ENCODE peak calls at places on chromosome 3, in five cellular contexts. J is cardiac fibroblast, O is colonic mucosa, U is H9, H is foreskin fibroblast. C is an unnamed sample.

GRCh38 chr3:104273046-104273649 is 1093.6 kb upstream of the ALCAM start:
- DNase-seq in O (no peak), J (peak; percentile 52), H (peak; percentile 24), U (no peak), C (no peak)

GRCh38 chr3:13254028-13254951 is 165.8 kb downstream of the NUP210 start:
- DNase-seq in J (no peak), O (no peak), U (no peak), H (no peak), C (no peak)

GRCh38 chr3:196422976-196423781 is 9.0 kb downstream of the UBXN7 start:
- DNase-seq in J (peak; percentile 40), H (no peak), U (no peak), O (peak; percentile 20), C (no peak)

GRCh38 chr3:5428607-5429516 is 241.4 kb downstream of the EDEM1 start:
- DNase-seq in J (no peak), U (no peak), O (no peak), H (no peak), C (peak; percentile 90)

GRCh38 chr3:59866076-59866475 is 816.3 kb upstream of the CFAP20DC start:
- DNase-seq in O (no peak), U (no peak), J (no peak), H (peak; percentile 2), C (no peak)

GRCh38 chr3:188772886-188773285 is 398.9 kb upstream of the TPRG1 start:
- DNase-seq in O (no peak), H (peak; percentile 80), J (peak; percentile 79), U (no peak), C (peak; percentile 50)

GRCh38 chr3:122077293-122078234 is 22.4 kb downstream of the CD86 start:
- DNase-seq in H (no peak), J (no peak), O (no peak), U (no peak), C (no peak)

GRCh38 chr3:58874248-58874741 is 175.5 kb downstream of the CFAP20DC start:
- DNase-seq in J (no peak), H (no peak), U (no peak), O (no peak), C (no peak)

GRCh38 chr3:152128356-152128755 is 140.4 kb upstream of the MBNL1 start:
- DNase-seq in O (no peak), H (peak; percentile 35), U (no peak), J (no peak), C (no peak)

GRCh38 chr3:138118863-138119766 is 3.7 kb upstream of the DZIP1L start:
- DNase-seq in J (peak; percentile 81), O (peak; percentile 75), U (peak; percentile 92), H (peak; percentile 86), C (no peak)

GRCh38 chr3:196654691-196655090 is 15.2 kb downstream of the NRROS start:
- DNase-seq in O (no peak), H (peak; percentile 52), U (no peak), J (peak; percentile 25), C (no peak)

GRCh38 chr3:185420762-185421161 is 57.8 kb downstream of the MAP3K13 start:
- DNase-seq in H (peak; percentile 11), J (peak; percentile 70), U (no peak), O (peak; percentile 82), C (peak; percentile 87)

GRCh38 chr3:71875461-71875947 is 90.6 kb upstream of the PROK2 start:
- DNase-seq in J (peak; percentile 74), O (peak; percentile 77), U (peak; percentile 94), H (peak; percentile 88), C (peak; percentile 92)

GRCh38 chr3:67415504-67415903 is 238.9 kb downstream of the SUCLG2 start:
- DNase-seq in H (peak; percentile 80), J (peak; percentile 10), U (no peak), O (no peak), C (no peak)

GRCh38 chr3:24640330-24640877 is 145.8 kb upstream of the THRB start:
- DNase-seq in O (peak; percentile 27), J (peak; percentile 69), U (no peak), H (peak; percentile 79), C (no peak)

GRCh38 chr3:160413613-160414248 is 14.3 kb downstream of the SMC4 start:
- DNase-seq in O (peak; percentile 64), H (peak; percentile 86), J (peak; percentile 90), U (peak; percentile 68), C (no peak)

GRCh38 chr3:13113346-13114335 is 40.4 kb upstream of the IQSEC1 start:
- DNase-seq in O (no peak), U (no peak), J (no peak), H (no peak), C (no peak)

GRCh38 chr3:25153561-25153960 is 274.5 kb upstream of the RARB start:
- DNase-seq in U (no peak), H (no peak), O (no peak), J (no peak), C (no peak)

GRCh38 chr3:185979721-185980121 is 41.9 kb upstream of the TRA2B start:
- DNase-seq in U (no peak), J (peak; percentile 50), O (no peak), H (no peak), C (no peak)

DNA sequence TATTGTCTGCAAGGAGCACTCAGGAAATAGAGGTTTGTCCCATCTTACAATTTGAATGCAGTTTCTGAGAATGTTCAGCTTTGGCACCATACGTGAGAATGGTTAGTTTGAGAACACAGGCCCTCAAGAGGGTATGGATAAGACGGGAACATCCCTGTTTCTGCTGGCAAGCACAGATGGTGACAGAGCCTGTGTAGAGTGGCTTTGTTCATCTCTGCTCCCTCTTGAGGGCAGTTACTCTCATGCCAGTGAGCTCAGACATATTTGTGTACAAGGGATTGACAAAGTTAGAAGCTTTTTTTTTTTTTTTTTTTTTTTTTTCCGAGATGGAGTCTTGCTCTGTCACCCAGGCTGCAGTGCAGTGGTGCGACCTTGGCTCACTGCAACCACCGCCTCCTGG is 71.5 kb upstream of the FILIP1L start:
- DNase-seq in U (no peak), O (no peak), H (no peak), J (no peak), C (no peak)
- TF ChIP-seq CTCF in U (no peak), O (no peak), H (no peak), J (no peak), C (no peak)

GRCh38 chr3:64316971-64317370 is 91.7 kb upstream of the PRICKLE2 start:
- DNase-seq in H (peak; percentile 38), U (no peak), J (no peak), O (no peak), C (no peak)

GRCh38 chr3:64318670-64319271 is 93.5 kb upstream of the PRICKLE2 start:
- DNase-seq in J (peak; percentile 31), H (no peak), O (no peak), U (peak; percentile 34), C (peak; percentile 53)

GRCh38 chr3:64321747-64322146 is 96.5 kb upstream of the PRICKLE2 start:
- DNase-seq in H (peak; percentile 89), O (no peak), J (peak; percentile 73), U (peak; percentile 33), C (peak; percentile 68)

DNA sequence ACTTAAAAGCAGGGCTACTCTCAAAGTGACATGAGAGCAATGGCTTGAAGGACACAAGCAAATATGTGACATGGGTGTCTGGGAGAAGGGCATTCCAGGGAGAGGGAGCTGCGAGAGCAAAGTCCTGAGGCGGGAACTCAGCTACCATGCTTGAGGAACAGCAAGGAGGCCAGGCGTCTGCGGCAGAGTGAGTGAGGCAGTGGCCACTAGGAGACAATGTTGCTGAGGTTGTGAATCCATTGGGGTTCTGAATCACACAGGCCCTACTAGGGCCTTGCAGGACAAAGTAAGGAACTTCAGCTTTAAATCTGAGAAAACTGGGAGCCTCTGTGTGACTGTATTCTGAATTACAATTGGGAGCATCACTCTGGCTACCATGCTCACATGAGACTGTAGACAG is 94.1 kb upstream of the PRICKLE2 start:
- DNase-seq in O (no peak), U (peak; percentile 84), J (no peak), H (no peak), C (peak; percentile 53)
- TF ChIP-seq CTCF in O (no peak), U (peak; percentile 65), J (no peak), H (no peak), C (no peak)

DNA sequence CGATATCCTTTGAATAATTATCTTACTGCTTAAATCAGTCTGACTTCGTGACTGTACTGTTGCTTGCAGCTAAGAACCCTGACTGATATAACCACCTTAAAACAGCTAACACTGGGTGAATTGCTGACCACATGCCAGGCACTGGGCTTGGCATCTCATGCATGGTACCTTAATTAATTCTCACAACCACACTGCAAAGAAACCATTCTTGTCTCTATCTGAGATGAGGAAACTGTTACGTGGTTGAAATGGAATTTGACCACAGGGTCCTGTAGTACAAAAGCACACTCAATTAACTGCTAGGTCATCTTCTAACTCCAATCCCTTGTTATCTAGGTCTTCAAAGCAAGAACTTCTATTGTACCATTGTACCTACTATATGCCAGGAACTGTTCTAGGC is 92.7 kb upstream of the PRICKLE2 start:
- DNase-seq in O (no peak), H (no peak), J (peak; percentile 17), U (no peak), C (peak; percentile 68)
- TF ChIP-seq CTCF in O (no peak), H (no peak), J (no peak), U (no peak), C (no peak)

DNA sequence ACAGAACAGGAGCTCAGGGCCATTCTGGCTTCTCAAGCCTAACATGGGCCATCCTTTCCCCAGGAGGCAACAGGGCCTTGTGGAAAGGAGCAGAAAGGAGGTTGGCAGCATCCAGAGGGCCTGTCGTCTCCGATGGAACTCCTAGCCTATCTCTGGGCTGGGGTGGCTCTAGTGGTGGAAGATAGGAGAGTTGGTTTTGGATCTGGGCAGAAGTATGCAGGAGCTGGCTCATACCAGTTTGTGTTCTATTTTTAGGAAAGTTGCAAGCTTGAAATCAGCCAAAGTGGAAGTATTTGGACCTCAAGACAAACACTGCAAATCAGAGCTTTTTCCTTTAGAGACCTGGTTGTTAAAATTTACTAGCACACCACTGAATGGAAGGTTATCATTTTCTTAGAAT is 35.4 kb upstream of the XCR1 start:
- DNase-seq in H (no peak), U (no peak), J (peak; percentile 21), O (no peak), C (no peak)
- TF ChIP-seq CTCF in H (no peak), U (no peak), J (no peak), O (no peak), C (no peak)

DNA sequence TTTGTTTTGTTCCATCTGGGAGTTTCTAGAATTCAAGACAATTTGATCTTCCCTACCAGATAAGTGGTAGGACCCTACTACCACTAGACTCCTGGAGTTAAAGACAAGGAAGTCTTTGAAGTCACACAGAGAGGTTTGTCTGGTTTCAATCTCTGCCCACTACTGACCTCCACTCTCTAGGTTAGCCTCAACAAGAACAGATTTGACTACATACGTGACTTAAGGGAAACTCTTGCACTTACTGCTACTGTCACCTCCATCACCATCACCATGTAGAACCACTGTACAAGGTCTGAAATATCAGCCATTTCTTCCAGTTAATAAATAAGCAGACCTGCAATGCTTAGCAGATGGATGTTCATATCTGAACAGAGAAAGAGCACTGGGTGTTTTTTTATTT is 148.3 kb upstream of the ARHGEF26 start:
- DNase-seq in J (no peak), H (no peak), U (no peak), O (no peak), C (no peak)
- TF ChIP-seq CTCF in J (no peak), H (no peak), U (no peak), O (no peak), C (no peak)